ENCODE peak calls at places on chromosome 4, in nine cellular contexts. One of them, this sample, is unnamed.

GRCh38 chr4:54215379-54216072 is 13.6 kb upstream of the PDGFRA start:
- DNase-seq in T-helper 9 cell: no peak
- DNase-seq in M059J: no peak
- DNase-seq in stimulated activated CD8-positive, alpha-beta memory T cell treated with anti-CD3 and anti-CD28 coated beads, Interleukin-4, amount 100 ng/mL, for 1 hour: no peak
- DNase-seq in AG09319: no peak
- DNase-seq in stimulated activated CD4-positive, alpha-beta T cell treated with anti-CD3 and anti-CD28 coated beads, Interleukin-15, amount 100 ng/mL, for 24 hours: no peak
- DNase-seq in GM20000: no peak
- DNase-seq in HFFc6: no peak
- DNase-seq in cardiac fibroblast: no peak
- DNase-seq in this sample: no peak

GRCh38 chr4:146522862-146523205 is 1.1 kb upstream of the SLC10A7 start:
- DNase-seq in stimulated activated CD8-positive, alpha-beta memory T cell treated with anti-CD3 and anti-CD28 coated beads, Interleukin-4, amount 100 ng/mL, for 1 hour: no peak
- DNase-seq in HFFc6: no peak
- DNase-seq in M059J: peak; percentile 12
- DNase-seq in T-helper 9 cell: no peak
- DNase-seq in AG09319: no peak
- DNase-seq in GM20000: peak; percentile 27
- DNase-seq in stimulated activated CD4-positive, alpha-beta T cell treated with anti-CD3 and anti-CD28 coated beads, Interleukin-15, amount 100 ng/mL, for 24 hours: no peak
- DNase-seq in cardiac fibroblast: peak; percentile 10
- DNase-seq in this sample: peak; percentile 13

GRCh38 chr4:8837181-8837811 is 34.3 kb downstream of the HMX1 start:
- DNase-seq in T-helper 9 cell: no peak
- DNase-seq in GM20000: no peak
- DNase-seq in M059J: no peak
- DNase-seq in stimulated activated CD4-positive, alpha-beta T cell treated with anti-CD3 and anti-CD28 coated beads, Interleukin-15, amount 100 ng/mL, for 24 hours: no peak
- DNase-seq in HFFc6: no peak
- DNase-seq in AG09319: no peak
- DNase-seq in stimulated activated CD8-positive, alpha-beta memory T cell treated with anti-CD3 and anti-CD28 coated beads, Interleukin-4, amount 100 ng/mL, for 1 hour: no peak
- DNase-seq in cardiac fibroblast: no peak
- DNase-seq in this sample: no peak

GRCh38 chr4:4542824-4543485 is 1.1 kb upstream of the STX18 start:
- DNase-seq in GM20000: no peak
- DNase-seq in AG09319: no peak
- DNase-seq in cardiac fibroblast: no peak
- DNase-seq in HFFc6: no peak
- DNase-seq in M059J: no peak
- DNase-seq in stimulated activated CD8-positive, alpha-beta memory T cell treated with anti-CD3 and anti-CD28 coated beads, Interleukin-4, amount 100 ng/mL, for 1 hour: no peak
- DNase-seq in stimulated activated CD4-positive, alpha-beta T cell treated with anti-CD3 and anti-CD28 coated beads, Interleukin-15, amount 100 ng/mL, for 24 hours: peak; percentile 2
- DNase-seq in T-helper 9 cell: no peak
- DNase-seq in this sample: no peak

GRCh38 chr4:147160908-147161513 is 215.3 kb upstream of the TTC29 start:
- DNase-seq in stimulated activated CD4-positive, alpha-beta T cell treated with anti-CD3 and anti-CD28 coated beads, Interleukin-15, amount 100 ng/mL, for 24 hours: no peak
- DNase-seq in cardiac fibroblast: peak; percentile 80
- DNase-seq in M059J: peak; percentile 49
- DNase-seq in HFFc6: peak; percentile 45
- DNase-seq in T-helper 9 cell: no peak
- DNase-seq in GM20000: peak; percentile 76
- DNase-seq in stimulated activated CD8-positive, alpha-beta memory T cell treated with anti-CD3 and anti-CD28 coated beads, Interleukin-4, amount 100 ng/mL, for 1 hour: no peak
- DNase-seq in AG09319: peak; percentile 43
- DNase-seq in this sample: peak; percentile 81

GRCh38 chr4:54484361-54484760 is 173.4 kb upstream of the KIT start:
- DNase-seq in AG09319: no peak
- DNase-seq in M059J: peak; percentile 46
- DNase-seq in GM20000: no peak
- DNase-seq in HFFc6: no peak
- DNase-seq in T-helper 9 cell: no peak
- DNase-seq in stimulated activated CD4-positive, alpha-beta T cell treated with anti-CD3 and anti-CD28 coated beads, Interleukin-15, amount 100 ng/mL, for 24 hours: no peak
- DNase-seq in cardiac fibroblast: no peak
- DNase-seq in stimulated activated CD8-positive, alpha-beta memory T cell treated with anti-CD3 and anti-CD28 coated beads, Interleukin-4, amount 100 ng/mL, for 1 hour: no peak
- DNase-seq in this sample: no peak

GRCh38 chr4:87150498-87151261 is 69.7 kb downstream of the KLHL8 start:
- DNase-seq in AG09319: peak; percentile 37
- DNase-seq in HFFc6: peak; percentile 73
- DNase-seq in GM20000: peak; percentile 38
- DNase-seq in stimulated activated CD4-positive, alpha-beta T cell treated with anti-CD3 and anti-CD28 coated beads, Interleukin-15, amount 100 ng/mL, for 24 hours: peak; percentile 50
- DNase-seq in T-helper 9 cell: peak; percentile 36
- DNase-seq in M059J: peak; percentile 67
- DNase-seq in stimulated activated CD8-positive, alpha-beta memory T cell treated with anti-CD3 and anti-CD28 coated beads, Interleukin-4, amount 100 ng/mL, for 1 hour: no peak
- DNase-seq in cardiac fibroblast: peak; percentile 82
- DNase-seq in this sample: peak; percentile 87

GRCh38 chr4:111268769-111269414 is 646.0 kb upstream of the PITX2 start:
- DNase-seq in AG09319: peak; percentile 12
- DNase-seq in stimulated activated CD4-positive, alpha-beta T cell treated with anti-CD3 and anti-CD28 coated beads, Interleukin-15, amount 100 ng/mL, for 24 hours: no peak
- DNase-seq in M059J: peak; percentile 81
- DNase-seq in stimulated activated CD8-positive, alpha-beta memory T cell treated with anti-CD3 and anti-CD28 coated beads, Interleukin-4, amount 100 ng/mL, for 1 hour: no peak
- DNase-seq in cardiac fibroblast: peak; percentile 1
- DNase-seq in HFFc6: peak; percentile 69
- DNase-seq in GM20000: peak; percentile 16
- DNase-seq in T-helper 9 cell: no peak
- DNase-seq in this sample: peak; percentile 8

GRCh38 chr4:47667552-47667951 is 170.3 kb downstream of the CORIN start:
- DNase-seq in stimulated activated CD8-positive, alpha-beta memory T cell treated with anti-CD3 and anti-CD28 coated beads, Interleukin-4, amount 100 ng/mL, for 1 hour: no peak
- DNase-seq in GM20000: no peak
- DNase-seq in cardiac fibroblast: no peak
- DNase-seq in HFFc6: no peak
- DNase-seq in stimulated activated CD4-positive, alpha-beta T cell treated with anti-CD3 and anti-CD28 coated beads, Interleukin-15, amount 100 ng/mL, for 24 hours: no peak
- DNase-seq in AG09319: no peak
- DNase-seq in T-helper 9 cell: no peak
- DNase-seq in M059J: peak; percentile 12
- DNase-seq in this sample: no peak

GRCh38 chr4:170652571-170652970 is 562.8 kb upstream of the AADAT start:
- DNase-seq in cardiac fibroblast: no peak
- DNase-seq in AG09319: no peak
- DNase-seq in GM20000: no peak
- DNase-seq in stimulated activated CD4-positive, alpha-beta T cell treated with anti-CD3 and anti-CD28 coated beads, Interleukin-15, amount 100 ng/mL, for 24 hours: no peak
- DNase-seq in HFFc6: no peak
- DNase-seq in T-helper 9 cell: no peak
- DNase-seq in M059J: no peak
- DNase-seq in stimulated activated CD8-positive, alpha-beta memory T cell treated with anti-CD3 and anti-CD28 coated beads, Interleukin-4, amount 100 ng/mL, for 1 hour: no peak
- DNase-seq in this sample: no peak

GRCh38 chr4:30904593-30904992 is 184.4 kb downstream of the PCDH7 start:
- DNase-seq in HFFc6: no peak
- DNase-seq in stimulated activated CD8-positive, alpha-beta memory T cell treated with anti-CD3 and anti-CD28 coated beads, Interleukin-4, amount 100 ng/mL, for 1 hour: no peak
- DNase-seq in T-helper 9 cell: no peak
- DNase-seq in stimulated activated CD4-positive, alpha-beta T cell treated with anti-CD3 and anti-CD28 coated beads, Interleukin-15, amount 100 ng/mL, for 24 hours: no peak
- DNase-seq in AG09319: no peak
- DNase-seq in GM20000: no peak
- DNase-seq in M059J: no peak
- DNase-seq in cardiac fibroblast: no peak
- DNase-seq in this sample: no peak

GRCh38 chr4:154332681-154333421 is 158.7 kb downstream of the DCHS2 start:
- DNase-seq in stimulated activated CD4-positive, alpha-beta T cell treated with anti-CD3 and anti-CD28 coated beads, Interleukin-15, amount 100 ng/mL, for 24 hours: peak; percentile 80
- DNase-seq in stimulated activated CD8-positive, alpha-beta memory T cell treated with anti-CD3 and anti-CD28 coated beads, Interleukin-4, amount 100 ng/mL, for 1 hour: no peak
- DNase-seq in cardiac fibroblast: peak; percentile 5
- DNase-seq in AG09319: no peak
- DNase-seq in HFFc6: no peak
- DNase-seq in T-helper 9 cell: peak; percentile 3
- DNase-seq in M059J: peak; percentile 55
- DNase-seq in GM20000: peak; percentile 12
- DNase-seq in this sample: peak; percentile 5

GRCh38 chr4:165580379-165580905 is 201.6 kb downstream of the CPE start:
- DNase-seq in stimulated activated CD8-positive, alpha-beta memory T cell treated with anti-CD3 and anti-CD28 coated beads, Interleukin-4, amount 100 ng/mL, for 1 hour: no peak
- DNase-seq in stimulated activated CD4-positive, alpha-beta T cell treated with anti-CD3 and anti-CD28 coated beads, Interleukin-15, amount 100 ng/mL, for 24 hours: no peak
- DNase-seq in HFFc6: peak; percentile 73
- DNase-seq in T-helper 9 cell: no peak
- DNase-seq in GM20000: no peak
- DNase-seq in M059J: peak; percentile 95
- DNase-seq in cardiac fibroblast: peak; percentile 88
- DNase-seq in AG09319: no peak
- DNase-seq in this sample: peak; percentile 94

GRCh38 chr4:4461850-4462249 is 74.9 kb downstream of the NSG1 start:
- DNase-seq in T-helper 9 cell: peak; percentile 59
- DNase-seq in M059J: no peak
- DNase-seq in stimulated activated CD8-positive, alpha-beta memory T cell treated with anti-CD3 and anti-CD28 coated beads, Interleukin-4, amount 100 ng/mL, for 1 hour: no peak
- DNase-seq in GM20000: no peak
- DNase-seq in HFFc6: no peak
- DNase-seq in AG09319: no peak
- DNase-seq in cardiac fibroblast: no peak
- DNase-seq in stimulated activated CD4-positive, alpha-beta T cell treated with anti-CD3 and anti-CD28 coated beads, Interleukin-15, amount 100 ng/mL, for 24 hours: peak; percentile 43
- DNase-seq in this sample: no peak

GRCh38 chr4:186746581-186746980 is 22.9 kb upstream of the FAT1 start:
- DNase-seq in M059J: peak; percentile 76
- DNase-seq in HFFc6: peak; percentile 37
- DNase-seq in GM20000: no peak
- DNase-seq in stimulated activated CD4-positive, alpha-beta T cell treated with anti-CD3 and anti-CD28 coated beads, Interleukin-15, amount 100 ng/mL, for 24 hours: no peak
- DNase-seq in T-helper 9 cell: no peak
- DNase-seq in cardiac fibroblast: no peak
- DNase-seq in AG09319: no peak
- DNase-seq in stimulated activated CD8-positive, alpha-beta memory T cell treated with anti-CD3 and anti-CD28 coated beads, Interleukin-4, amount 100 ng/mL, for 1 hour: no peak
- DNase-seq in this sample: no peak

GRCh38 chr4:18318682-18319410 is 297.3 kb upstream of the LCORL start:
- DNase-seq in stimulated activated CD8-positive, alpha-beta memory T cell treated with anti-CD3 and anti-CD28 coated beads, Interleukin-4, amount 100 ng/mL, for 1 hour: no peak
- DNase-seq in GM20000: no peak
- DNase-seq in T-helper 9 cell: no peak
- DNase-seq in AG09319: no peak
- DNase-seq in HFFc6: no peak
- DNase-seq in cardiac fibroblast: peak; percentile 80
- DNase-seq in M059J: peak; percentile 1
- DNase-seq in stimulated activated CD4-positive, alpha-beta T cell treated with anti-CD3 and anti-CD28 coated beads, Interleukin-15, amount 100 ng/mL, for 24 hours: no peak
- DNase-seq in this sample: peak; percentile 87

GRCh38 chr4:94595880-94596483 is 144.2 kb downstream of the PDLIM5 start:
- DNase-seq in T-helper 9 cell: no peak
- DNase-seq in AG09319: peak; percentile 32
- DNase-seq in cardiac fibroblast: peak; percentile 79
- DNase-seq in HFFc6: peak; percentile 48
- DNase-seq in M059J: peak; percentile 50
- DNase-seq in stimulated activated CD8-positive, alpha-beta memory T cell treated with anti-CD3 and anti-CD28 coated beads, Interleukin-4, amount 100 ng/mL, for 1 hour: no peak
- DNase-seq in stimulated activated CD4-positive, alpha-beta T cell treated with anti-CD3 and anti-CD28 coated beads, Interleukin-15, amount 100 ng/mL, for 24 hours: no peak
- DNase-seq in GM20000: peak; percentile 21
- DNase-seq in this sample: peak; percentile 82

GRCh38 chr4:105957680-105958079 is 62.4 kb downstream of the NPNT start:
- DNase-seq in cardiac fibroblast: no peak
- DNase-seq in HFFc6: no peak
- DNase-seq in T-helper 9 cell: no peak
- DNase-seq in M059J: no peak
- DNase-seq in AG09319: no peak
- DNase-seq in stimulated activated CD4-positive, alpha-beta T cell treated with anti-CD3 and anti-CD28 coated beads, Interleukin-15, amount 100 ng/mL, for 24 hours: no peak
- DNase-seq in stimulated activated CD8-positive, alpha-beta memory T cell treated with anti-CD3 and anti-CD28 coated beads, Interleukin-4, amount 100 ng/mL, for 1 hour: no peak
- DNase-seq in GM20000: no peak
- DNase-seq in this sample: no peak

GRCh38 chr4:54427826-54428225 is 198.7 kb downstream of the PDGFRA start:
- DNase-seq in M059J: no peak
- DNase-seq in stimulated activated CD8-positive, alpha-beta memory T cell treated with anti-CD3 and anti-CD28 coated beads, Interleukin-4, amount 100 ng/mL, for 1 hour: no peak
- DNase-seq in stimulated activated CD4-positive, alpha-beta T cell treated with anti-CD3 and anti-CD28 coated beads, Interleukin-15, amount 100 ng/mL, for 24 hours: no peak
- DNase-seq in GM20000: no peak
- DNase-seq in T-helper 9 cell: no peak
- DNase-seq in HFFc6: no peak
- DNase-seq in cardiac fibroblast: no peak
- DNase-seq in AG09319: no peak
- DNase-seq in this sample: no peak

GRCh38 chr4:123599920-123600394 is 203.4 kb downstream of the SPRY1 start:
- DNase-seq in cardiac fibroblast: peak; percentile 73
- DNase-seq in M059J: peak; percentile 55
- DNase-seq in T-helper 9 cell: peak; percentile 34
- DNase-seq in stimulated activated CD8-positive, alpha-beta memory T cell treated with anti-CD3 and anti-CD28 coated beads, Interleukin-4, amount 100 ng/mL, for 1 hour: peak; percentile 9
- DNase-seq in HFFc6: no peak
- DNase-seq in GM20000: peak; percentile 63
- DNase-seq in stimulated activated CD4-positive, alpha-beta T cell treated with anti-CD3 and anti-CD28 coated beads, Interleukin-15, amount 100 ng/mL, for 24 hours: peak; percentile 22
- DNase-seq in AG09319: no peak
- DNase-seq in this sample: peak; percentile 93

GRCh38 chr4:92847046-92847445 is 543.3 kb downstream of the GRID2 start:
- DNase-seq in HFFc6: no peak
- DNase-seq in stimulated activated CD8-positive, alpha-beta memory T cell treated with anti-CD3 and anti-CD28 coated beads, Interleukin-4, amount 100 ng/mL, for 1 hour: no peak
- DNase-seq in cardiac fibroblast: no peak
- DNase-seq in M059J: no peak
- DNase-seq in GM20000: no peak
- DNase-seq in AG09319: no peak
- DNase-seq in T-helper 9 cell: no peak
- DNase-seq in stimulated activated CD4-positive, alpha-beta T cell treated with anti-CD3 and anti-CD28 coated beads, Interleukin-15, amount 100 ng/mL, for 24 hours: no peak
- DNase-seq in this sample: no peak

GRCh38 chr4:53863731-53864130 is 200.7 kb downstream of the CHIC2 start:
- DNase-seq in T-helper 9 cell: no peak
- DNase-seq in cardiac fibroblast: peak; percentile 43
- DNase-seq in M059J: peak; percentile 77
- DNase-seq in stimulated activated CD4-positive, alpha-beta T cell treated with anti-CD3 and anti-CD28 coated beads, Interleukin-15, amount 100 ng/mL, for 24 hours: no peak
- DNase-seq in AG09319: no peak
- DNase-seq in stimulated activated CD8-positive, alpha-beta memory T cell treated with anti-CD3 and anti-CD28 coated beads, Interleukin-4, amount 100 ng/mL, for 1 hour: no peak
- DNase-seq in HFFc6: no peak
- DNase-seq in GM20000: no peak
- DNase-seq in this sample: no peak

GRCh38 chr4:15420642-15421041 is 7.2 kb upstream of the C1QTNF7 start:
- DNase-seq in T-helper 9 cell: no peak
- DNase-seq in HFFc6: peak; percentile 67
- DNase-seq in GM20000: no peak
- DNase-seq in M059J: peak; percentile 79
- DNase-seq in AG09319: no peak
- DNase-seq in stimulated activated CD8-positive, alpha-beta memory T cell treated with anti-CD3 and anti-CD28 coated beads, Interleukin-4, amount 100 ng/mL, for 1 hour: no peak
- DNase-seq in cardiac fibroblast: peak; percentile 80
- DNase-seq in stimulated activated CD4-positive, alpha-beta T cell treated with anti-CD3 and anti-CD28 coated beads, Interleukin-15, amount 100 ng/mL, for 24 hours: no peak
- DNase-seq in this sample: peak; percentile 81

GRCh38 chr4:8540072-8540471 is 40.1 kb upstream of the GPR78 start:
- DNase-seq in stimulated activated CD4-positive, alpha-beta T cell treated with anti-CD3 and anti-CD28 coated beads, Interleukin-15, amount 100 ng/mL, for 24 hours: peak; percentile 54
- DNase-seq in cardiac fibroblast: no peak
- DNase-seq in stimulated activated CD8-positive, alpha-beta memory T cell treated with anti-CD3 and anti-CD28 coated beads, Interleukin-4, amount 100 ng/mL, for 1 hour: no peak
- DNase-seq in AG09319: no peak
- DNase-seq in GM20000: no peak
- DNase-seq in T-helper 9 cell: no peak
- DNase-seq in M059J: no peak
- DNase-seq in HFFc6: no peak
- DNase-seq in this sample: no peak

GRCh38 chr4:20960291-20960690 is 260.0 kb downstream of the PACRGL start:
- DNase-seq in AG09319: no peak
- DNase-seq in GM20000: no peak
- DNase-seq in stimulated activated CD8-positive, alpha-beta memory T cell treated with anti-CD3 and anti-CD28 coated beads, Interleukin-4, amount 100 ng/mL, for 1 hour: no peak
- DNase-seq in cardiac fibroblast: no peak
- DNase-seq in T-helper 9 cell: no peak
- DNase-seq in HFFc6: no peak
- DNase-seq in stimulated activated CD4-positive, alpha-beta T cell treated with anti-CD3 and anti-CD28 coated beads, Interleukin-15, amount 100 ng/mL, for 24 hours: no peak
- DNase-seq in M059J: no peak
- DNase-seq in this sample: no peak

GRCh38 chr4:180462116-180462515 is 1781.1 kb upstream of the TENM3 start:
- DNase-seq in stimulated activated CD4-positive, alpha-beta T cell treated with anti-CD3 and anti-CD28 coated beads, Interleukin-15, amount 100 ng/mL, for 24 hours: no peak
- DNase-seq in cardiac fibroblast: no peak
- DNase-seq in stimulated activated CD8-positive, alpha-beta memory T cell treated with anti-CD3 and anti-CD28 coated beads, Interleukin-4, amount 100 ng/mL, for 1 hour: no peak
- DNase-seq in M059J: no peak
- DNase-seq in T-helper 9 cell: no peak
- DNase-seq in HFFc6: no peak
- DNase-seq in GM20000: no peak
- DNase-seq in AG09319: no peak
- DNase-seq in this sample: no peak

GRCh38 chr4:120083152-120083551 is 16.5 kb upstream of the MAD2L1 start:
- DNase-seq in stimulated activated CD4-positive, alpha-beta T cell treated with anti-CD3 and anti-CD28 coated beads, Interleukin-15, amount 100 ng/mL, for 24 hours: no peak
- DNase-seq in AG09319: no peak
- DNase-seq in M059J: no peak
- DNase-seq in HFFc6: no peak
- DNase-seq in stimulated activated CD8-positive, alpha-beta memory T cell treated with anti-CD3 and anti-CD28 coated beads, Interleukin-4, amount 100 ng/mL, for 1 hour: no peak
- DNase-seq in GM20000: no peak
- DNase-seq in T-helper 9 cell: no peak
- DNase-seq in cardiac fibroblast: no peak
- DNase-seq in this sample: no peak